ENCODE peak calls at places on chromosomes 4 and X, in five cellular contexts. B is cardiac fibroblast, C is aorta, D is endodermal cell, Q is naive B cell. A is an unnamed sample.

GRCh38 chrX:53403535-53403934 is 18.9 kb downstream of the SMC1A start:
- DNase-seq in B (no peak), C (no peak), D (no peak), Q (no peak), A (no peak)

GRCh38 chrX:136768469-136769084 is 12.2 kb downstream of the ARHGEF6 start:
- DNase-seq in B (peak; percentile 82), C (peak; percentile 83), D (peak; percentile 63), Q (no peak), A (peak; percentile 90)

GRCh38 chr4:59161249-59161648 is 2038.9 kb upstream of the ADGRL3 start:
- DNase-seq in B (no peak), C (no peak), D (peak; percentile 45), Q (no peak), A (no peak)

GRCh38 chr4:2742081-2742822 is 13.9 kb downstream of the TNIP2 start:
- DNase-seq in B (no peak), C (peak; percentile 69), D (no peak), Q (no peak), A (no peak)

GRCh38 chr4:126223784-126224407 is 909.1 kb downstream of the FAT4 start:
- DNase-seq in B (peak; percentile 44), C (no peak), D (no peak), Q (no peak), A (no peak)

GRCh38 chrX:44105228-44105913 is 132.2 kb upstream of the NDP start:
- DNase-seq in B (no peak), C (no peak), D (peak; percentile 50), Q (no peak), A (no peak)

GRCh38 chr4:807792-808191 is 18.1 kb downstream of the CPLX1 start:
- DNase-seq in B (no peak), C (peak; percentile 39), D (peak; percentile 30), Q (no peak), A (no peak)

GRCh38 chrX:11934089-11934488 is 176.1 kb downstream of the MSL3 start:
- DNase-seq in B (no peak), C (no peak), D (no peak), Q (no peak), A (no peak)

GRCh38 chrX:53447441-53447840 is 13.3 kb upstream of the HSD17B10 start:
- DNase-seq in B (no peak), C (no peak), D (no peak), Q (no peak), A (no peak)

GRCh38 chr4:77451530-77451929 is 154.1 kb upstream of the CXCL13 start:
- DNase-seq in B (no peak), C (no peak), D (no peak), Q (no peak), A (peak; percentile 52)

A was measured in MG63.